ENCODE peak calls at places on chromosome 4, in four cellular contexts. One of them, this sample, is unnamed.

GRCh38 chr4:20615492-20616136 is 84.6 kb upstream of the PACRGL start:
- DNase-seq in dorsolateral prefrontal cortex: no peak
- DNase-seq in heart left ventricle: no peak
- DNase-seq in fibroblast of lung: peak
- DNase-seq in this sample: no peak

GRCh38 chr4:185142911-185143595 is at the start of gene SLC25A4:
- DNase-seq in dorsolateral prefrontal cortex: peak
- DNase-seq in heart left ventricle: peak
- DNase-seq in fibroblast of lung: peak
- DNase-seq in this sample: peak

GRCh38 chr4:81648576-81649272 is 177.0 kb upstream of the RASGEF1B start:
- DNase-seq in dorsolateral prefrontal cortex: no peak
- DNase-seq in heart left ventricle: no peak
- DNase-seq in fibroblast of lung: peak
- DNase-seq in this sample: no peak

GRCh38 chr4:74933562-74934015 is 673 bp downstream of the PARM1 start:
- DNase-seq in dorsolateral prefrontal cortex: no peak
- DNase-seq in heart left ventricle: peak
- DNase-seq in fibroblast of lung: peak
- DNase-seq in this sample: peak

GRCh38 chr4:138678985-138679746 is 336.4 kb upstream of the NOCT start:
- DNase-seq in dorsolateral prefrontal cortex: no peak
- DNase-seq in heart left ventricle: no peak
- DNase-seq in fibroblast of lung: no peak
- DNase-seq in this sample: no peak

GRCh38 chr4:157887316-157887715 is 285.5 kb downstream of the GASK1B start:
- DNase-seq in dorsolateral prefrontal cortex: no peak
- DNase-seq in heart left ventricle: no peak
- DNase-seq in fibroblast of lung: no peak
- DNase-seq in this sample: no peak

GRCh38 chr4:113433116-113433515 is 328.4 kb downstream of the CAMK2D start:
- DNase-seq in dorsolateral prefrontal cortex: no peak
- DNase-seq in heart left ventricle: no peak
- DNase-seq in fibroblast of lung: peak
- DNase-seq in this sample: no peak

GRCh38 chr4:931194-931959 is 739 bp downstream of the GAK start:
- DNase-seq in dorsolateral prefrontal cortex: no peak
- DNase-seq in heart left ventricle: no peak
- DNase-seq in fibroblast of lung: peak
- DNase-seq in this sample: no peak

GRCh38 chr4:52244773-52245360 is 193.8 kb downstream of the SPATA18 start:
- DNase-seq in dorsolateral prefrontal cortex: no peak
- DNase-seq in heart left ventricle: no peak
- DNase-seq in fibroblast of lung: no peak
- DNase-seq in this sample: no peak

GRCh38 chr4:34323549-34324325 is 1920.6 kb downstream of the ARAP2 start:
- DNase-seq in dorsolateral prefrontal cortex: no peak
- DNase-seq in heart left ventricle: no peak
- DNase-seq in fibroblast of lung: no peak
- DNase-seq in this sample: no peak

GRCh38 chr4:136121431-136121830 is 1410.9 kb downstream of the PCDH18 start:
- DNase-seq in dorsolateral prefrontal cortex: no peak
- DNase-seq in heart left ventricle: no peak
- DNase-seq in fibroblast of lung: no peak
- DNase-seq in this sample: no peak

GRCh38 chr4:133624744-133625143 is 475.6 kb downstream of the PCDH10 start:
- DNase-seq in dorsolateral prefrontal cortex: no peak
- DNase-seq in heart left ventricle: no peak
- DNase-seq in fibroblast of lung: no peak
- DNase-seq in this sample: no peak

GRCh38 chr4:46329118-46329976 is 60.6 kb downstream of the GABRA2 start:
- DNase-seq in dorsolateral prefrontal cortex: no peak
- DNase-seq in heart left ventricle: no peak
- DNase-seq in fibroblast of lung: peak
- DNase-seq in this sample: no peak

GRCh38 chr4:929096-929765 is 2.9 kb downstream of the GAK start:
- DNase-seq in dorsolateral prefrontal cortex: no peak
- DNase-seq in heart left ventricle: no peak
- DNase-seq in fibroblast of lung: no peak
- DNase-seq in this sample: no peak

GRCh38 chr4:89222171-89222570 is 85.4 kb downstream of the GPRIN3 start:
- DNase-seq in dorsolateral prefrontal cortex: no peak
- DNase-seq in heart left ventricle: no peak
- DNase-seq in fibroblast of lung: no peak
- DNase-seq in this sample: no peak

GRCh38 chr4:186144596-186145569 is 40.4 kb downstream of the FAM149A start:
- DNase-seq in dorsolateral prefrontal cortex: no peak
- DNase-seq in heart left ventricle: peak
- DNase-seq in fibroblast of lung: peak
- DNase-seq in this sample: peak

GRCh38 chr4:184282895-184283654 is 65.4 kb upstream of the ENPP6 start:
- DNase-seq in dorsolateral prefrontal cortex: no peak
- DNase-seq in heart left ventricle: no peak
- DNase-seq in fibroblast of lung: no peak
- DNase-seq in this sample: no peak

DNA sequence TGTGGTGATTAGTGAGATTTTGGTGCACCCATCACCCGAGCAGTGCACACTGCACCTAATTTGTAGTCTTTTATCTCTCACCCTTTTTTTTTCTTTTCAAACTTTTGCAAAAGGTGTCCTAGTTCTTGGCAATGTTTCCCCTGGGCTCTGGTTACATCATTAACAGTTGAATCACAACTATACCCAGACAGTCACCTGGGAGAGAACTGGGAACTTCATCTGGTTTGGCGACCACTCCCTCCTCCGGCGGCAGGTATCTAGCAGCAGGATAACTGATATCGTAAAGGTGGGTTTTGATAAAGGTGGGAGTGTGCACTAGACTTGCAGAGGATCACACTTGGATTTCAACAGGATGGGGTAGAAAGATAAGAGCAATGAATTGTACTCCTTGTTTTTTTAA is 140.5 kb downstream of the CHIC2 start:
- DNase-seq in dorsolateral prefrontal cortex: no peak
- DNase-seq in heart left ventricle: no peak
- DNase-seq in fibroblast of lung: no peak
- DNase-seq in this sample: no peak
- H3K27ac ChIP-seq in dorsolateral prefrontal cortex: no peak
- H3K27ac ChIP-seq in heart left ventricle: no peak
- H3K27ac ChIP-seq in fibroblast of lung: no peak
- H3K27ac ChIP-seq in this sample: no peak

DNA sequence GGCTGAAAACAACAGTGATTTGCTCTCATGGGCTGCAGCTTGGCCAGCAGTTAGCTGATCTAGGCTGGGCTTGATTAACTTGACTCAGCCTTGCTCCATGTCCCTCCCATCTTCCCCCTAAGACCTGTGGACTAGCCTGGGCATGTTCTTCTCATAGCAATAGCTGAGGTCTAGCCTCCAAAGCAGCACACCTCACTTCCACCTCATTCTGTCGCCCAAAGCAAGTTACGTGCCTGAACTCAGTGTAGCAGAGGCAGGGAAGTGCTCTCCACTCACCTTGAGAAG is 62.2 kb downstream of the EVC start:
- DNase-seq in dorsolateral prefrontal cortex: no peak
- DNase-seq in heart left ventricle: no peak
- DNase-seq in fibroblast of lung: peak
- DNase-seq in this sample: no peak
- H3K27ac ChIP-seq in dorsolateral prefrontal cortex: no peak
- H3K27ac ChIP-seq in heart left ventricle: no peak
- H3K27ac ChIP-seq in fibroblast of lung: peak
- H3K27ac ChIP-seq in this sample: no peak

DNA sequence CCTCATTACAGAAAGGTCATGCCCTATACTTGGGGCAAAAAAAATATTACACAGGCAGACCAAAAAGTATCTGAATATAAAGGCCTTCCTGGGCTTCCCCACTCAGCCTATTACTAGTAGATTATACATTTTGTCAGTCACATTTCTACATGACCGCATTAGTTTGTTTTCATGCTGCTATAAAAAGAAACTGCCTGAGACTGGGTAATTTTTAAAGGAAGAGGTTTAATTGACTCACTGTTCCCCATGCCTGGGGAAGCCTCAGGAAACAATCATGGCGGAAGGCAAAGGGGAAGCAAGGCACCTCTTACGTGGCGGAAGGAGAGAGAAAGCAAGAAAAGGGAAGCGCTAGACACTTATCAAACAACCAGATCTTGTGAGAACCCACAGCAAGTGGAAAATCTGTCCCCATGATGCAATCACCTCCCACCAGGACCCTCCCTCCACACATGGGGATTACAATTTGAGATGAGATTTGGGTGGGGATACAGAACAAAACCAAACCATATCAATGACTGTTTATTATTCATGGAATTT is 1312.0 kb downstream of the PCDH7 start:
- DNase-seq in dorsolateral prefrontal cortex: no peak
- DNase-seq in heart left ventricle: no peak
- DNase-seq in fibroblast of lung: no peak
- DNase-seq in this sample: no peak
- H3K27ac ChIP-seq in dorsolateral prefrontal cortex: no peak
- H3K27ac ChIP-seq in heart left ventricle: no peak
- H3K27ac ChIP-seq in fibroblast of lung: no peak
- H3K27ac ChIP-seq in this sample: no peak

GRCh38 chr4:7804759-7805385 is 134.8 kb downstream of the AFAP1 start:
- DNase-seq in dorsolateral prefrontal cortex: no peak
- DNase-seq in heart left ventricle: no peak
- DNase-seq in fibroblast of lung: no peak
- DNase-seq in this sample: no peak

GRCh38 chr4:7803371-7803770 is 136.3 kb downstream of the AFAP1 start:
- DNase-seq in dorsolateral prefrontal cortex: no peak
- DNase-seq in heart left ventricle: no peak
- DNase-seq in fibroblast of lung: no peak
- DNase-seq in this sample: no peak

GRCh38 chr4:7802093-7802726 is 137.5 kb downstream of the AFAP1 start:
- DNase-seq in dorsolateral prefrontal cortex: peak
- DNase-seq in heart left ventricle: peak
- DNase-seq in fibroblast of lung: peak
- DNase-seq in this sample: peak

GRCh38 chr4:7805533-7806079 is 134.1 kb downstream of the AFAP1 start:
- DNase-seq in dorsolateral prefrontal cortex: no peak
- DNase-seq in heart left ventricle: no peak
- DNase-seq in fibroblast of lung: peak
- DNase-seq in this sample: peak

GRCh38 chr4:7803992-7804758 is 135.5 kb downstream of the AFAP1 start:
- DNase-seq in dorsolateral prefrontal cortex: peak
- DNase-seq in heart left ventricle: peak
- DNase-seq in fibroblast of lung: peak
- DNase-seq in this sample: peak
- H3K27ac ChIP-seq in dorsolateral prefrontal cortex: no peak
- H3K27ac ChIP-seq in heart left ventricle: no peak
- H3K27ac ChIP-seq in fibroblast of lung: peak
- H3K27ac ChIP-seq in this sample: peak